ENCODE peak calls at places on chromosomes 12 and 14, in ten cellular contexts. O is heart left ventricle; G is ovary; W is upper lobe of right lung; Z is CD4-positive, alpha-beta T cell; M is CD8-positive, alpha-beta memory T cell; I is tibial nerve; K is CD4-positive, alpha-beta memory T cell; F is IMR-90; X is body of pancreas. E is an unnamed sample. For H3K9me3, the result is how much of the 10 kb centered on the place peaks cover.

GRCh38 chr14:72558721-72559120 is 335.2 kb downstream of the DPF3 start:
- DNase-seq in F (peak), Z (no peak), I (no peak), M (no peak), O (no peak), K (no peak), G (no peak), X (no peak), W (no peak), E (no peak)

GRCh38 chr12:69925291-69925690 is 100.3 kb downstream of the MYRFL start:
- DNase-seq in G (no peak), M (no peak), Z (no peak), F (no peak), K (no peak), W (no peak), X (no peak), O (no peak), I (no peak), E (no peak)

GRCh38 chr14:80996049-80996901 is 40.9 kb downstream of the TSHR start:
- DNase-seq in F (peak), X (peak), I (no peak), W (no peak), G (peak), O (no peak), Z (no peak), K (peak), M (no peak), E (no peak)

GRCh38 chr12:12491634-12492033 is 71.0 kb downstream of the DUSP16 start:
- DNase-seq in I (no peak), Z (no peak), M (no peak), X (no peak), K (no peak), G (no peak), W (no peak), F (no peak), O (no peak), E (no peak)

GRCh38 chr14:89618309-89618708 is 201.3 kb upstream of the FOXN3 start:
- DNase-seq in F (no peak), G (no peak), K (peak), Z (no peak), W (no peak), O (no peak), M (no peak), X (no peak), I (no peak), E (no peak)

GRCh38 chr14:104267895-104268294 is 129.5 kb downstream of the KIF26A start:
- DNase-seq in I (no peak), M (no peak), W (peak), Z (no peak), K (no peak), G (peak), F (no peak), O (peak), X (peak), E (no peak)

GRCh38 chr12:53174881-53175491 is 5.5 kb upstream of the ZNF740 start:
- DNase-seq in Z (no peak), K (no peak), O (no peak), X (peak), I (no peak), W (no peak), F (peak), M (no peak), G (no peak), E (no peak)

GRCh38 chr12:4914720-4915119 is 5.0 kb downstream of the KCNA1 start:
- DNase-seq in W (no peak), K (no peak), Z (no peak), I (no peak), F (no peak), M (no peak), G (no peak), O (no peak), X (no peak), E (no peak)

GRCh38 chr12:54337280-54337842 is 12.4 kb downstream of the COPZ1 start:
- DNase-seq in Z (no peak), G (no peak), K (no peak), M (no peak), O (no peak), I (no peak), F (no peak), W (no peak), X (no peak), E (no peak)

GRCh38 chr14:73324536-73324932 is 87.2 kb downstream of the PAPLN start:
- DNase-seq in W (no peak), Z (no peak), F (no peak), I (no peak), G (no peak), X (no peak), M (no peak), K (no peak), O (no peak), E (no peak)

GRCh38 chr14:68637106-68638021 is 155.5 kb downstream of the ZFP36L1 start:
- DNase-seq in I (no peak), X (no peak), G (no peak), Z (no peak), K (no peak), O (no peak), M (no peak), W (peak), F (peak), E (no peak)

GRCh38 chr12:50400104-50400637 is 514 bp upstream of the LARP4 start:
- DNase-seq in Z (no peak), F (no peak), X (no peak), K (no peak), W (no peak), O (no peak), M (no peak), G (no peak), I (no peak), E (no peak)

GRCh38 chr14:74660167-74660566 is 48.1 kb upstream of the LTBP2 start:
- DNase-seq in Z (no peak), G (no peak), M (no peak), K (no peak), O (no peak), X (no peak), W (no peak), F (peak), I (no peak), E (no peak)

GRCh38 chr12:112430929-112431328 is 12.2 kb downstream of the PTPN11 start:
- DNase-seq in F (no peak), G (no peak), K (no peak), M (no peak), W (no peak), I (no peak), Z (no peak), O (no peak), X (no peak), E (no peak)

GRCh38 chr12:109538191-109538863 is 35.0 kb downstream of the MMAB start:
- DNase-seq in W (no peak), O (peak), I (no peak), G (no peak), Z (no peak), M (no peak), K (no peak), X (no peak), F (no peak), E (no peak)

GRCh38 chr12:19130224-19131019 is 889 bp downstream of the PLEKHA5 start:
- DNase-seq in Z (no peak), W (peak), K (peak), F (no peak), O (peak), X (peak), I (no peak), G (peak), M (peak), E (peak)

GRCh38 chr12:105329926-105330282 is 587 bp upstream of the C12orf75 start:
- DNase-seq in W (no peak), Z (no peak), K (no peak), I (no peak), X (no peak), F (no peak), O (no peak), G (no peak), M (peak), E (no peak)

GRCh38 chr12:27396416-27396815 is 50.1 kb upstream of the SMCO2 start:
- DNase-seq in K (no peak), X (no peak), W (no peak), F (no peak), G (no peak), I (no peak), O (no peak), Z (no peak), M (no peak), E (no peak)

GRCh38 chr14:23145794-23146422 is 26.9 kb upstream of the CEBPE start:
- DNase-seq in I (no peak), K (no peak), X (no peak), Z (no peak), O (no peak), W (no peak), M (no peak), F (no peak), G (no peak), E (no peak)

GRCh38 chr12:107145397-107145796 is 52.0 kb upstream of the CRY1 start:
- DNase-seq in X (no peak), W (no peak), G (no peak), K (no peak), I (no peak), M (no peak), F (peak), Z (no peak), O (no peak), E (no peak)

GRCh38 chr12:58025431-58025830 is 84.1 kb downstream of the ATP23 start:
- DNase-seq in O (no peak), I (no peak), M (no peak), K (no peak), Z (no peak), G (no peak), X (no peak), W (no peak), F (no peak), E (no peak)

GRCh38 chr12:54603872-54604271 is 15.4 kb upstream of the PPP1R1A start:
- DNase-seq in M (no peak), K (no peak), I (no peak), O (no peak), X (no peak), G (no peak), W (no peak), Z (no peak), F (no peak), E (no peak)

GRCh38 chr14:50363734-50364113 is 33.0 kb downstream of the CDKL1 start:
- DNase-seq in W (no peak), M (peak), O (no peak), I (no peak), G (no peak), F (peak), K (peak), X (no peak), Z (peak), E (peak)

GRCh38 chr12:133203344-133204263 is 22.3 kb downstream of the ZNF268 start:
- DNase-seq in K (no peak), O (no peak), G (no peak), F (peak), X (no peak), W (no peak), I (no peak), M (no peak), Z (no peak), E (no peak)
- H3K9me3 ChIP-seq in K (under half), O (under half), G (half or more), F (half or more), X (half or more), W (half or more), I (under half), M (half or more), Z (half or more), E (half or more)

GRCh38 chr12:34390846-34391700 is 368.8 kb downstream of the ALG10 start:
- DNase-seq in X (no peak), M (peak), Z (no peak), K (no peak), G (no peak), W (peak), F (no peak), O (peak), I (no peak), E (no peak)
- H3K9me3 ChIP-seq in X (under half), M (under half), Z (under half), K (under half), G (under half), W (under half), F (half or more), O (under half), I (under half), E (under half)

GRCh38 chr12:34300376-34301250 is 278.3 kb downstream of the ALG10 start:
- DNase-seq in F (no peak), O (peak), W (no peak), X (no peak), K (no peak), I (no peak), M (peak), Z (no peak), G (no peak), E (no peak)

GRCh38 chr12:34298176-34298970 is 276.1 kb downstream of the ALG10 start:
- DNase-seq in G (no peak), M (peak), W (peak), K (no peak), O (peak), Z (no peak), I (no peak), F (no peak), X (no peak), E (no peak)

GRCh38 chr12:34297790-34298164 is 275.5 kb downstream of the ALG10 start:
- DNase-seq in Z (no peak), F (no peak), W (peak), I (no peak), M (peak), X (no peak), K (no peak), O (no peak), G (no peak), E (no peak)

GRCh38 chr12:34299802-34300193 is 277.5 kb downstream of the ALG10 start:
- DNase-seq in G (no peak), F (no peak), I (no peak), M (peak), Z (no peak), X (no peak), W (no peak), K (no peak), O (no peak), E (no peak)

DNA sequence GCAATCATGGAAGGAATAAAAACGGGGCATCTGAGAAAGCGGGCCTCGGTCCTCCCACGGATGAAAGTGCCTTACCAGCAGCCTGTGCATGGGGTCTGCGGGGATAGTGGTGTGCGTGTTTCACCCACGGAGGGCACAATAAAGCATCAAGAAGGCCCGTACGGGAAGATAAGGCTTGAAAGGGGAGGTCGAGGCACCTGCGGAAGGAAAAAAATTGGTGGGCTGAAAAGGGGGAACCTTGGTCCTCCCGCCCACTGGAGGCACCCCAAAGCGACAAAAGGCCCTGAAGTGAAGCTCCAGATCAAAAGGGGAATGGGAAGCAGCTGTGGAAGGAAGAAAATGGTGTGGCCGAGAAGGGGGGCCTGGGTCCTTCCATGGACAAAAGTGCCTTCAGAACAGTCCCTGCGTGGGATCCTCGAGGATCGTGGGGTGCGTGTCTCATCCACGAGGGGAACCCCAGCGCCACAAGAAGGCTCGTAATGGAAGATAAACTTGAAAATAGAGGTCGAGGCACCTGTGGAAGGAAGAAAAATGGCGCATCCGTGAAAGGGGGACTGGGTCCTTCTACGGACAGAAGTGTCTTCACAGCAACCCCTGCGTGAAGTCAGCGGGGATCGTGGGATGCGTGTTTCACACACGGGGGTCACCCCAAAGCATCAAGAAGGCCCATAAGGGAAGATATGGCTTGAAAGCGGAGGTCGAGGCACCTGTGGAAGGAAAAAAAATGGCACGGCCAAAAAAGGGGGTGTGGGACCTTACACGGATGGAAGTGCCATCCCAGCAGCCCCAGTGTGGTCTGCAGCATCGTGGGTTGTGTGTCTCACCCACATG is 276.9 kb downstream of the ALG10 start:
- DNase-seq in M (peak), I (no peak), Z (no peak), F (no peak), W (peak), O (peak), G (no peak), X (no peak), K (no peak), E (no peak)
- H3K9me3 ChIP-seq in M (under half), I (under half), Z (under half), F (half or more), W (under half), O (under half), G (under half), X (under half), K (under half), E (under half)

GRCh38 chr14:77868552-77869300 is 68.8 kb downstream of the ADCK1 start:
- DNase-seq in M (no peak), F (no peak), K (no peak), G (no peak), I (no peak), Z (no peak), X (no peak), W (no peak), O (no peak), E (no peak)
- H3K9me3 ChIP-seq in M (under half), F (under half), K (under half), G (under half), I (under half), Z (under half), X (under half), W (under half), O (under half), E (under half)

GRCh38 chr14:56414231-56414630 is 165.4 kb upstream of the TMEM260 start:
- DNase-seq in W (no peak), G (no peak), M (no peak), X (no peak), I (no peak), K (no peak), O (no peak), Z (no peak), F (no peak), E (no peak)
- H3K9me3 ChIP-seq in W (under half), G (under half), M (under half), X (under half), I (under half), K (under half), O (under half), Z (under half), F (under half), E (under half)

E was measured in T-helper 17 cell.